ENCODE peak calls at places on chromosomes 7 and 10, in four cellular contexts. J is GM12878, H is WTC11, Z is HepG2. F is an unnamed sample.

GRCh38 chr7:100464791-100465190 is 731 bp upstream of the SPACDR start:
- DNase-seq in J (no peak), H (no peak), Z (no peak), F (no peak)

GRCh38 chr10:127012769-127013152 is 107.5 kb downstream of the DOCK1 start:
- DNase-seq in J (no peak), H (no peak), Z (no peak), F (no peak)

GRCh38 chr7:35450456-35450855 is 196.6 kb upstream of the TBX20 start:
- DNase-seq in J (no peak), H (no peak), Z (no peak), F (no peak)

GRCh38 chr7:38855867-38856266 is 53.1 kb downstream of the VPS41 start:
- DNase-seq in J (no peak), H (no peak), Z (no peak), F (peak)

GRCh38 chr10:124217906-124218769 is 124.7 kb upstream of the CHST15 start:
- DNase-seq in J (no peak), H (peak), Z (no peak), F (no peak)

GRCh38 chr7:134612197-134612596 is 34.5 kb upstream of the BPGM start:
- DNase-seq in J (no peak), H (no peak), Z (no peak), F (no peak)

GRCh38 chr10:131832056-131832685 is 68.6 kb upstream of the PPP2R2D start:
- DNase-seq in J (no peak), H (peak), Z (no peak), F (no peak)

GRCh38 chr7:158812684-158813083 is 16.6 kb downstream of the ESYT2 start:
- DNase-seq in J (no peak), H (no peak), Z (no peak), F (no peak)

GRCh38 chr7:30466266-30466665 is 12.3 kb downstream of the NOD1 start:
- DNase-seq in J (no peak), H (no peak), Z (no peak), F (no peak)

GRCh38 chr7:50851451-50851850 is 68.8 kb upstream of the GRB10 start:
- DNase-seq in J (no peak), H (no peak), Z (no peak), F (no peak)

GRCh38 chr10:104098360-104098925 is 12.8 kb upstream of the COL17A1 start:
- DNase-seq in J (no peak), H (no peak), Z (no peak), F (no peak)

GRCh38 chr10:5911670-5912069 is 21.6 kb downstream of the FBH1 start:
- DNase-seq in J (no peak), H (no peak), Z (no peak), F (no peak)

GRCh38 chr7:5564894-5565293 is 141.3 kb upstream of the TNRC18 start:
- DNase-seq in J (no peak), H (no peak), Z (no peak), F (no peak)

GRCh38 chr7:116382375-116382774 is 117.2 kb upstream of the CAV2 start:
- DNase-seq in J (no peak), H (no peak), Z (no peak), F (no peak)

GRCh38 chr10:88992945-88993537 is 2.4 kb downstream of the FAS start:
- DNase-seq in J (no peak), H (no peak), Z (no peak), F (no peak)

GRCh38 chr7:29386196-29386765 is 177.4 kb upstream of the PRR15 start:
- DNase-seq in J (no peak), H (no peak), Z (no peak), F (no peak)
- TF ChIP-seq NR2C2 in J (no peak), H (no peak), Z (no peak), F (no peak)

DNA sequence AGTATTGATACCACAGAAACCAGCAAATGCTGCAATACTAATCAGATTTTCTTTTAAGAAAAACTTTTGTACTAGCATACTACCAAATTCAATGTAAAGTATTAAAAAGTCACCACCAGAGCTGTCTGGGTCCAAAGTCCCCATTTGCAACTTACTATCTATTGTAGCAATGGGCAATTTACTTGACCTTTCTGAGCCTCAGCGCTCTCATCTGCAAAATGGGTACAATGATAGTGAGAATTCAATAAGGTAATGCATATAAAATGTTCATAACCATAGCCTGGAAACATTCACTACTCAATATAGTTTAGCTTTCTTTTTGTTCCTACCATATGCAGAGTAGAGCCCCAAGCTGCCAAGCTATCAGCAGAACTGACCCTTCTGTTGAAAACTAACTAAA is 337.2 kb downstream of the ELMO1 start:
- DNase-seq in J (no peak), H (no peak), Z (no peak), F (no peak)
- TF ChIP-seq NR2C2 in J (no peak), H (no peak), Z (no peak), F (no peak)

GRCh38 chr7:66865290-66865864 is 55.6 kb upstream of the TMEM248 start:
- DNase-seq in J (no peak), H (no peak), Z (no peak), F (no peak)

GRCh38 chr7:66869660-66870450 is 51.2 kb upstream of the TMEM248 start:
- DNase-seq in J (no peak), H (no peak), Z (no peak), F (peak)

GRCh38 chr7:66867198-66867790 is 53.7 kb upstream of the TMEM248 start:
- DNase-seq in J (no peak), H (no peak), Z (peak), F (no peak)

GRCh38 chr7:66873476-66873875 is 47.5 kb upstream of the TMEM248 start:
- DNase-seq in J (no peak), H (no peak), Z (no peak), F (no peak)

GRCh38 chr7:66871076-66871475 is 49.9 kb upstream of the TMEM248 start:
- DNase-seq in J (no peak), H (no peak), Z (no peak), F (no peak)
- TF ChIP-seq NR2C2 in J (no peak), H (no peak), Z (no peak), F (no peak)

DNA sequence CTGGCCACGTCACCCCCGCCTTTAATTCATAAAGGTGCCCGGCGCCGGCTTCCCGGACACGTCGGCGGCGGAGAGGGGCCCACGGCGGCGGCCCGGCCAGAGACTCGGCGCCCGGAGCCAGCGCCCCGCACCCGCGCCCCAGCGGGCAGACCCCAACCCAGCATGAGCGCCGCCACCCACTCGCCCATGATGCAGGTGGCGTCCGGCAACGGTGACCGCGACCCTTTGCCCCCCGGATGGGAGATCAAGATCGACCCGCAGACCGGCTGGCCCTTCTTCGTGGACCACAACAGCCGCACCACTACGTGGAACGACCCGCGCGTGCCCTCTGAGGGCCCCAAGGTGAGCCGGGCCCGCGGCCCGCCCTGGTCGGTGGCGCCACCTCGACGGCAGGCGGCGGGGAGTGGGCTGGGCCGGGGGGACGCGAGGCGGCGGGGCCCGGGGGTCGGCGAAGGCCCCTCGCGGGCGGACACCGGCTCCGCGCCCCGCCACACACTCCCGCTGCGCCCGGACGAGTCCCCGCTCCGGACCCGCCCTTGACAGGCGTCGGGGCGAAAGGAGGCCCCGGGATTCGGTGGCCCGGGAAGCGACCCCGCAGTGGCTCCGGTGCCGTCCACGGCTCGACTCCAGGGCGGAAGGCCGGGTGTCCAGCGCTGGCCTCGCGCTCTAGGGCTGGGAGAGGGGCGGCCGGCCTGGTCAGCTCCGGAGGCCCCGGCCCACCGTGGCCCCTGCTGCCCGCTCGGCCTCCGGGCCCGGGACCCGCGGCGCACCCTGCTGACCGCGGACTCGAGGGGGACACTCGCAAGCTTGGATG is 541 bp downstream of the BAG3 start:
- DNase-seq in J (no peak), H (no peak), Z (no peak), F (peak)
- TF ChIP-seq NR2C2 in J (no peak), H (no peak), Z (no peak), F (no peak)

F was measured in K562.